ENCODE peak calls at places on chromosomes 2 and 18, in eight cellular contexts. I is MM.1S; Y is NB4; M is PC-9; Z is cardiac fibroblast; C is GM12864; P is CD4-positive, CD25-positive, alpha-beta regulatory T cell; L is fibroblast of pulmonary artery. R is an unnamed sample.

GRCh38 chr18:70672581-70672980 is 383.7 kb downstream of the SOCS6 start:
- DNase-seq in I (peak), Y (no peak), M (no peak), Z (no peak), C (no peak), P (peak), L (no peak), R (no peak)

GRCh38 chr2:96869281-96869823 is 528 bp downstream of the SEMA4C start:
- DNase-seq in I (no peak), Y (peak), M (peak), Z (peak), C (no peak), P (no peak), L (peak), R (peak)

GRCh38 chr2:64711260-64711659 is 57.5 kb upstream of the SERTAD2 start:
- DNase-seq in I (no peak), Y (no peak), M (no peak), Z (peak), C (no peak), P (no peak), L (peak), R (peak)

GRCh38 chr2:8658064-8658862 is 23.6 kb upstream of the ID2 start:
- DNase-seq in I (no peak), Y (no peak), M (no peak), Z (no peak), C (no peak), P (no peak), L (no peak), R (no peak)

GRCh38 chr2:40192864-40193669 is 258.8 kb downstream of the SLC8A1 start:
- DNase-seq in I (no peak), Y (peak), M (no peak), Z (no peak), C (no peak), P (no peak), L (peak), R (no peak)

GRCh38 chr2:56077352-56077915 is 106.4 kb upstream of the CCDC85A start:
- DNase-seq in I (peak), Y (peak), M (peak), Z (peak), C (no peak), P (no peak), L (peak), R (peak)

GRCh38 chr2:196174424-196174823 is 3.0 kb upstream of the STK17B start:
- DNase-seq in I (no peak), Y (no peak), M (no peak), Z (no peak), C (no peak), P (no peak), L (no peak), R (no peak)

GRCh38 chr2:7037340-7038333 is 120.4 kb downstream of the RNF144A start:
- DNase-seq in I (peak), Y (peak), M (no peak), Z (peak), C (no peak), P (peak), L (peak), R (peak)

GRCh38 chr2:25253153-25253617 is 84.8 kb upstream of the POMC start:
- DNase-seq in I (no peak), Y (no peak), M (no peak), Z (no peak), C (no peak), P (no peak), L (no peak), R (no peak)

GRCh38 chr2:202633470-202633869 is 1.3 kb upstream of the FAM117B start:
- DNase-seq in I (no peak), Y (no peak), M (no peak), Z (no peak), C (no peak), P (no peak), L (no peak), R (no peak)

GRCh38 chr2:71896385-71897144 is 251.1 kb downstream of the CYP26B1 start:
- DNase-seq in I (no peak), Y (peak), M (no peak), Z (no peak), C (no peak), P (no peak), L (no peak), R (peak)

GRCh38 chr2:225207026-225207425 is 164.8 kb upstream of the DOCK10 start:
- DNase-seq in I (no peak), Y (no peak), M (no peak), Z (no peak), C (no peak), P (no peak), L (no peak), R (no peak)

GRCh38 chr2:195312662-195313061 is 344.4 kb upstream of the SLC39A10 start:
- DNase-seq in I (no peak), Y (peak), M (no peak), Z (no peak), C (no peak), P (no peak), L (no peak), R (no peak)

GRCh38 chr2:130390460-130391057 is 34.7 kb downstream of the PTPN18 start:
- DNase-seq in I (no peak), Y (peak), M (peak), Z (no peak), C (no peak), P (no peak), L (no peak), R (no peak)

GRCh38 chr2:9403924-9404323 is 19.4 kb downstream of the ITGB1BP1 start:
- DNase-seq in I (no peak), Y (no peak), M (peak), Z (peak), C (no peak), P (no peak), L (peak), R (no peak)

GRCh38 chr2:72147971-72148369 is 308 bp upstream of the CYP26B1 start:
- DNase-seq in I (no peak), Y (no peak), M (no peak), Z (no peak), C (no peak), P (no peak), L (no peak), R (no peak)

GRCh38 chr2:103410221-103410620 is 648.4 kb downstream of the TMEM182 start:
- DNase-seq in I (no peak), Y (peak), M (no peak), Z (no peak), C (no peak), P (no peak), L (no peak), R (no peak)

GRCh38 chr2:232438951-232439757 is 16.8 kb upstream of the ALPI start:
- DNase-seq in I (no peak), Y (peak), M (no peak), Z (no peak), C (no peak), P (no peak), L (no peak), R (peak)

GRCh38 chr2:28449489-28450395 is 46.1 kb upstream of the PLB1 start:
- DNase-seq in I (no peak), Y (peak), M (peak), Z (peak), C (no peak), P (no peak), L (peak), R (no peak)

GRCh38 chr2:86697539-86697938 is 22.6 kb upstream of the RMND5A start:
- DNase-seq in I (peak), Y (no peak), M (no peak), Z (no peak), C (no peak), P (no peak), L (no peak), R (no peak)

GRCh38 chr2:41112228-41112627 is 660.3 kb upstream of the SLC8A1 start:
- DNase-seq in I (no peak), Y (no peak), M (no peak), Z (no peak), C (no peak), P (no peak), L (no peak), R (no peak)

DNA sequence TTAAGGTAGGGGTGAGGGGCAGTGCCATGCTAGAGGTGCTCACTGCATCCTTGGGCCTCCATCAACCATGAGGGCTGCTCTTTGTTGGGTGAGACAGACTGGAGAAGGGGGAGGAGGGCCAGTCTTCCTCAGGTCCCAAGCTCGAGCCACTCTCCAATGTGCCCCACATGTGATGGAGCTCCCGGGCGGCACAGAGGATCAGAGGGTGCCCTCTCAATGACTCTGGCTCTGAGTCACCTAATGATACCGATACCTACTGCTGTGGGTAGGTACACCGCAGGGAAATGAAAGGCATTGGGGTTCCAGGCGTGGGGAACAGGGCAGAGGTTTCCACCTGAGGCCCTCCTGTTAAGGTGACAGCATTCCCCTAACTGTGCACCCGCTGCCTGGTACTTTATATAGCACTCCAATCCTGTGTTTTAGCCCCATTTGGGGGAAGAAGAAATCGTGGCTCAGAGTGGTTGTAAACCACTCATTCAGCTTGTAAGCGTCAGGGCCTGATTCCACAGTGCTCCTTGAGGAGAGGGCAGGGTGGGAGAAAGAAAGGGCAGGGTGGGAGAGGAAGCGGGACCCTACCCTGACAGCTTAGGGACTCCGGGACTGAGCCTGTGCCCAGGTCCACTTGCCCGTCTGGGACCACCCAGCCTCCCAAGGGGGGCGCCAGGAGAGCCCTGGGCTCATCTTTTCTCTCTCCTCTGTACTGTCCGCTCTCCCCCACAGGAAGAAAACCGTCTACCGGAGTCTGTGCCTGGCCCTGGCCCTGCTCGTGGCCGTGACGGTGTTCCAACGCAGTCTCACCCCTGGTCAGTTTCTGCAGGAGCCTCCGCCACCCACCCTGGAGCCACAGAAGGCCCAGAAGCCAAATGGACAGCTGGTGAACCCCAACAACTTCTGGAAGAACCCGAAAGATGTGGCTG is 1.8 kb downstream of the B3GNT7 start:
- DNase-seq in I (peak), Y (no peak), M (peak), Z (no peak), C (no peak), P (no peak), L (no peak), R (no peak)
- H3K4me3 ChIP-seq in I (no peak), Y (no peak), M (peak), Z (no peak), C (no peak), P (no peak), L (no peak), R (no peak)

DNA sequence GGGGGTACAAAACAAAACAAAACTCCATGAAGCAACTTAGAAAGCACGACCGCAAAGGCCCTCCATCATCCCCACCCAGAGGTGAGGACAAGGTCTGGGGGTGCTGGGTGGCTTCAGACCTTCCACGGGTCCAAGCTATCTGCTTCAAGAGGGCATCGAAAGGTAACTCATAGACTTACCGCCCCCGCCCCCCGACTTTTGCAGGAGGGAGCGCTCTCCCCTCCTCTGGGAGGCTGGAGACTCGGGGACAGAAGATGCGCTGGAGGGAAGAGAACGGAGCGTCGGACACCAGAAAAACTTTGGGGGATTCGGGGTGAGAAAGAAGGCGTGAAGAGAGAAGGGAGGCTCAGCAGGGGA is 300 bp upstream of the STON1 start:
- DNase-seq in I (no peak), Y (no peak), M (no peak), Z (no peak), C (no peak), P (no peak), L (no peak), R (no peak)
- H3K4me3 ChIP-seq in I (no peak), Y (peak), M (peak), Z (peak), C (peak), P (peak), L (peak), R (peak)

GRCh38 chr2:237371856-237372255 is 42.1 kb downstream of the COL6A3 start:
- DNase-seq in I (no peak), Y (no peak), M (no peak), Z (no peak), C (no peak), P (no peak), L (no peak), R (no peak)

GRCh38 chr2:237378650-237379049 is 35.3 kb downstream of the COL6A3 start:
- DNase-seq in I (no peak), Y (no peak), M (no peak), Z (no peak), C (no peak), P (no peak), L (no peak), R (no peak)

GRCh38 chr2:237379636-237380035 is 34.3 kb downstream of the COL6A3 start:
- DNase-seq in I (no peak), Y (no peak), M (no peak), Z (no peak), C (no peak), P (no peak), L (no peak), R (no peak)

GRCh38 chr2:237374284-237375060 is 39.5 kb downstream of the COL6A3 start:
- DNase-seq in I (no peak), Y (no peak), M (no peak), Z (no peak), C (no peak), P (no peak), L (no peak), R (no peak)
- H3K4me3 ChIP-seq in I (no peak), Y (no peak), M (no peak), Z (no peak), C (no peak), P (no peak), L (no peak), R (no peak)

DNA sequence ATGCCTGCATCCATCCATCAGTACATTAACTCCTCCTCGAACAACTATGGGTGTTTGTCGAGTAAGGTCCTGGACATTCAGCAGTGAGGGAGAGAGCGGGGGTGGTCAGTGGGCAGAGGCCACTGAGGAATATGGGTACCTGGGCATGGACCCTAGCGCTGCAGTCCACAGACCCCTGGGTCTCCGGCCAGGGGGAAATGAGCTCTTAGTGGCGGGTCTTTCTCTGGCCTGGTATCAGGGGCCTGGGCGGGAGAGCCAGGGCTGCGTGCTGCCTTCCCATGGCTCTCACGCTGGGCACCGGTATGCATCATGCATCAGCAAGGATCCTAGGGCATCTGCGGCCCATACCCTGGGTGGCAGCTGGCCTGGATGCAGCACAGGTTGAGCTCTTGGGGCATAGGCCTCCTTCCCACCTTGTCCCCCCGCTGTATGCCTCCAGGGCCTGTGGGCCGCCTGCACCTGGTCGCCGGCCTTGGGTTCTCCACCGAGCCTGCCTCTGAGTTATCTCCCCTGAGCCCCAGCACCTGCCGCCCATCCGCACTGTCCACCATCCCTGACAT is 1.3 kb upstream of the MOCOS start:
- DNase-seq in I (no peak), Y (no peak), M (no peak), Z (no peak), C (no peak), P (no peak), L (no peak), R (no peak)
- H3K4me3 ChIP-seq in I (no peak), Y (no peak), M (no peak), Z (no peak), C (no peak), P (no peak), L (peak), R (no peak)

GRCh38 chr2:213188971-213189899 is 37.8 kb upstream of the IKZF2 start:
- DNase-seq in I (no peak), Y (no peak), M (no peak), Z (peak), C (no peak), P (no peak), L (peak), R (peak)
- H3K4me3 ChIP-seq in I (no peak), Y (no peak), M (no peak), Z (no peak), C (no peak), P (no peak), L (no peak), R (peak)

R was measured in SJCRH30.